ENCODE peak calls at places on chromosomes 11 and 22, in six cellular contexts. V, T, S, D, L and O are unnamed samples.

GRCh38 chr11:123450593-123450992 is 20.5 kb downstream of the GRAMD1B start:
- DNase-seq in V (no peak), T (no peak), S (no peak), D (no peak), L (no peak), O (no peak)

GRCh38 chr11:14894657-14895598 is 2.9 kb upstream of the CYP2R1 start:
- DNase-seq in V (no peak), T (no peak), S (no peak), D (no peak), L (no peak), O (no peak)

GRCh38 chr11:1336836-1337646 is 27.6 kb upstream of the TOLLIP start:
- DNase-seq in V (no peak), T (no peak), S (peak; percentile 80), D (no peak), L (peak; percentile 59), O (no peak)

GRCh38 chr22:20430641-20431519 is 6.7 kb downstream of the SCARF2 start:
- DNase-seq in V (peak; percentile 77), T (peak; percentile 33), S (peak; percentile 57), D (no peak), L (peak; percentile 87), O (no peak)

GRCh38 chr11:2801711-2802388 is 83.7 kb downstream of the CDKN1C start:
- DNase-seq in V (no peak), T (no peak), S (no peak), D (no peak), L (no peak), O (no peak)

GRCh38 chr22:40721266-40721665 is 42.0 kb downstream of the MCHR1 start:
- DNase-seq in V (no peak), T (no peak), S (peak; percentile 50), D (peak; percentile 40), L (peak; percentile 45), O (no peak)

GRCh38 chr11:22304337-22304961 is 33.7 kb upstream of the SLC17A6 start:
- DNase-seq in V (peak; percentile 20), T (peak; percentile 18), S (peak; percentile 44), D (peak; percentile 12), L (peak; percentile 76), O (peak; percentile 7)

GRCh38 chr11:42841563-42841962 is 470.2 kb upstream of the API5 start:
- DNase-seq in V (no peak), T (no peak), S (no peak), D (no peak), L (no peak), O (no peak)

GRCh38 chr11:27249208-27249509 is 113.9 kb downstream of the CCDC34 start:
- DNase-seq in V (no peak), T (no peak), S (no peak), D (no peak), L (no peak), O (no peak)

GRCh38 chr22:17162731-17163130 is 3.7 kb upstream of the HDHD5 start:
- DNase-seq in V (no peak), T (no peak), S (no peak), D (no peak), L (no peak), O (no peak)

GRCh38 chr22:28921585-28921879 is 38.2 kb downstream of the ZNRF3 start:
- DNase-seq in V (no peak), T (no peak), S (no peak), D (peak; percentile 29), L (no peak), O (no peak)

GRCh38 chr11:125948278-125949051 is 2.6 kb downstream of the VSIG10L2 start:
- DNase-seq in V (no peak), T (no peak), S (no peak), D (no peak), L (no peak), O (no peak)

GRCh38 chr11:80873309-80873999 is 1432.6 kb upstream of the TENM4 start:
- DNase-seq in V (no peak), T (no peak), S (no peak), D (no peak), L (no peak), O (peak; percentile 10)

GRCh38 chr22:20466659-20467379 is 28.8 kb downstream of the KLHL22 start:
- DNase-seq in V (no peak), T (no peak), S (no peak), D (no peak), L (no peak), O (no peak)

GRCh38 chr11:3134651-3135490 is 30.2 kb downstream of the OSBPL5 start:
- DNase-seq in V (no peak), T (no peak), S (no peak), D (no peak), L (no peak), O (no peak)

GRCh38 chr11:68946416-68947090 is 34.2 kb downstream of the MRGPRD start:
- DNase-seq in V (no peak), T (no peak), S (peak; percentile 26), D (no peak), L (no peak), O (no peak)

GRCh38 chr22:31102441-31103081 is 4.8 kb downstream of the SELENOM start:
- DNase-seq in V (no peak), T (no peak), S (no peak), D (peak; percentile 84), L (no peak), O (no peak)

GRCh38 chr11:16818284-16818683 is 79.8 kb downstream of the C11orf58 start:
- DNase-seq in V (no peak), T (no peak), S (no peak), D (peak; percentile 65), L (no peak), O (peak; percentile 10)

GRCh38 chr11:68334923-68335322 is 22.5 kb downstream of the LRP5 start:
- DNase-seq in V (no peak), T (no peak), S (no peak), D (peak; percentile 40), L (no peak), O (no peak)

GRCh38 chr11:1037506-1038055 is 1.1 kb upstream of the MUC6 start:
- DNase-seq in V (no peak), T (no peak), S (no peak), D (no peak), L (no peak), O (no peak)

GRCh38 chr22:49132009-49132408 is 695.7 kb downstream of the BRD1 start:
- DNase-seq in V (no peak), T (no peak), S (no peak), D (no peak), L (no peak), O (no peak)

GRCh38 chr11:47308050-47308823 is 38.3 kb downstream of the MADD start:
- DNase-seq in V (no peak), T (no peak), S (no peak), D (no peak), L (no peak), O (no peak)

GRCh38 chr11:65625628-65626342 is 10.2 kb downstream of the PCNX3 start:
- DNase-seq in V (peak; percentile 32), T (no peak), S (peak; percentile 89), D (no peak), L (peak; percentile 75), O (no peak)

GRCh38 chr22:28442951-28443876 is 236.4 kb downstream of the TTC28 start:
- DNase-seq in V (peak; percentile 5), T (no peak), S (peak; percentile 66), D (peak; percentile 20), L (peak; percentile 86), O (no peak)

DNA sequence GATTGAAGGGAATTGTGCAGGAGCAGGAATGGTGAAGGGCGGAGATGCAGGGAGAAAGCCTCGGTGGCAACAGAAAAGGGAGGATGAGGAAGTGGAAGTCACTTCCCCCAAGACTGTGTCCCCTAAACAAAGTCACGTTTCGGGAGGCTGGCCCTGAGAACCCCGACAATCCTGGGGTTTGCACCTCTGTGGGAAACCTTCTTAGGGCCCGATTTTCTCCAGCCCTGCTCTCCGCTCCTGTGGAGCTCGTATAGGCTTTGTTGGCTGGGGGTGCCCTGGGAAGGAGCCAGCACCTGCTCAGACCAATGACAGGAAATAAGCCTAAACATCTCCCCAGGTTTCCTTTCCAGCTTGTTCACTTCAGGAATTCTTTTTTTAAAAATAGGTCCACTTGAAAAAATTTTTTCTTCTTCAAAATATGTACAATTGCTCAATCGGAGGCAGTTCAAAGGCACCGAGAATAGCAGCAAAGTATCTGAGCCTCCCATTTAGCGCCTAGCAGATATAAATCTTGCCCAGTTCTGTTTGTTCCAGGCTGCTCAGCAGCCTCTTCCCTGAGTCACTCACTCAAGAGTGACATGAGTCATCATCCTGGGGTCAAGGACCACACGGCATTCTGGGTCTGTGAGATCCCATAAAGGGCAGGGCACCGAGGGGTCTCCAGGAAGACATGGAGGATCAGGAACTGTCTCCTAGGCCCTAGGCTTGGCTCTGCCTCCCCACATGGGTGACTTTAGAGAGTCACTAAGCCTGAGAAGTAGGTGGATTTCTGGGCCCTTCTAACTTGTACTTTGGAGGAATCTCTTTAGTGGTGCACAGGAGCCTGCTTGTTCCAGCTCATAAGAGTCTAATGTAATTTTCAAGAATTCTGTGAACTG is 34.0 kb downstream of the IRAG1 start:
- DNase-seq in V (peak; percentile 77), T (peak; percentile 96), S (no peak), D (peak; percentile 91), L (no peak), O (peak; percentile 93)
- H3K4me1 ChIP-seq in V (peaks cover 33% of the 10 kb centered on the region), T (peaks cover 99% of the 10 kb centered on the region), S (peaks cover 2% of the 10 kb centered on the region), D (peaks cover 29% of the 10 kb centered on the region), L (no peaks in the 10 kb centered on the region), O (peaks cover 29% of the 10 kb centered on the region)

DNA sequence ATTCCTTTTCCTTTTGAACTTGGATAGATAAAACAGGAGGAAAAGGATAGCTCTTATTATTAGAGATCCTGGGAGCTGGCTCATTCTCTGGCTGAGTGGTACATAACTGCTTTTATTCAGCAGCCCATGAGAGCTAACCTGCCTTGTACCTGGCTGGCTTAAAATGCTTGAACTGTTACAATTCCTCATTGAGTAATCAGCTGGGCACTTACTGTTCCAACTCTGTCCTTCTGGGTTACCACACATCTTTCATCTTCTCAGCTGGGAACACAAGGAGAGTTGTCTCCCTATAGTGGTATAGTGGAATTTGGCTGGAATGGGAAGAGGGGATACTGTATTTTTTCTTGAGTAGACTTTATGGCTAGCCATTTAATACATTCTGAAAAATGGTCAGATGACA is 39.8 kb upstream of the SPTBN2 start:
- DNase-seq in V (no peak), T (no peak), S (no peak), D (no peak), L (no peak), O (no peak)
- TF ChIP-seq POLR2AphosphoS5 in V (no peak), T (no peak), S (no peak), D (no peak), L (no peak), O (no peak)

DNA sequence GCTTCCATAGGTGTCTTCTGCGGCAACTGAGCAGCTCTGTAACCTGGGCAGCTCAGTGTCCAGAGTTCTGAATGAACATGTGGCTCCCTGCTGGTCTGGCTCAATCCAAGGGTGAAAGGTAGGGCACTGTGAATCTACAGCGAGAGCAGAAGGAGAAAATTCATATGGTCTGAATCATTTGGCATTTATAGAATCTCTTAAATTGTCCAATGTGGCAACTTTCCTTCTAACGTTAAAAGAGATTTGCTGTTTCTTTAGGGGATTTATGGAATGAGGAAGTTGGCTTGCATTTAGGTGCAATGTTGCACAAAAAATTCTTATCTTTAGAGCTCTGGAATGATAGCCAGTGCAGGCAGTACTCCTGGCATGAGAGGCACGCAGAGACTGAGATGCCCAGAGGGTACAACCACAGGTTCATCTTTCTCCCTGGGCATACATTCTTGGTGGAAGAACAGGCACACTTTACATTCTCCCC is 17.0 kb downstream of the ATXN10 start:
- DNase-seq in V (no peak), T (peak; percentile 38), S (peak; percentile 23), D (no peak), L (no peak), O (no peak)
- TF ChIP-seq REST in V (no peak), T (no peak), S (peak; percentile 71), D (no peak), L (no peak), O (peak; percentile 24)

GRCh38 chr11:35121326-35121865 is 17.6 kb upstream of the CD44 start:
- DNase-seq in V (no peak), T (no peak), S (no peak), D (no peak), L (no peak), O (no peak)
- H3K4me1 ChIP-seq in V (no peaks in the 10 kb centered on the region), T (peaks cover 3% of the 10 kb centered on the region), S (peaks cover 4% of the 10 kb centered on the region), D (no peaks in the 10 kb centered on the region), L (peaks cover 3% of the 10 kb centered on the region), O (peaks cover 13% of the 10 kb centered on the region)